ENCODE peak calls at places on chromosomes 12 and 14, in six cellular contexts. One of them, this sample, is unnamed.
A peak's percentile ranks its signal among the peaks of the same experiment; 100 is the strongest.

GRCh38 chr12:61854902-61855301 is 405.3 kb upstream of the USP15 start:
- DNase-seq in mesenchymal stem cell: no peak
- DNase-seq in Panc1: no peak
- DNase-seq in heart right ventricle: no peak
- DNase-seq in spleen: no peak
- DNase-seq in neuronal stem cell: no peak
- DNase-seq in this sample: no peak

GRCh38 chr12:52499836-52500560 is 6.9 kb upstream of the KRT6A start:
- DNase-seq in mesenchymal stem cell: no peak
- DNase-seq in Panc1: no peak
- DNase-seq in heart right ventricle: no peak
- DNase-seq in spleen: no peak
- DNase-seq in neuronal stem cell: no peak
- DNase-seq in this sample: no peak

GRCh38 chr12:10716704-10717315 is 6.3 kb downstream of the YBX3 start:
- DNase-seq in mesenchymal stem cell: peak; percentile 87
- DNase-seq in Panc1: no peak
- DNase-seq in heart right ventricle: peak; percentile 67
- DNase-seq in spleen: peak; percentile 76
- DNase-seq in neuronal stem cell: no peak
- DNase-seq in this sample: no peak

GRCh38 chr14:54186821-54187365 is 209.9 kb upstream of the CDKN3 start:
- DNase-seq in mesenchymal stem cell: peak; percentile 20
- DNase-seq in Panc1: no peak
- DNase-seq in heart right ventricle: no peak
- DNase-seq in spleen: no peak
- DNase-seq in neuronal stem cell: no peak
- DNase-seq in this sample: no peak

GRCh38 chr14:51576899-51577298 is 74.8 kb upstream of the FRMD6 start:
- DNase-seq in mesenchymal stem cell: no peak
- DNase-seq in Panc1: no peak
- DNase-seq in heart right ventricle: no peak
- DNase-seq in spleen: no peak
- DNase-seq in neuronal stem cell: no peak
- DNase-seq in this sample: no peak

GRCh38 chr14:55707365-55707804 is 127.4 kb downstream of the KTN1 start:
- DNase-seq in mesenchymal stem cell: peak; percentile 70
- DNase-seq in Panc1: no peak
- DNase-seq in heart right ventricle: no peak
- DNase-seq in spleen: no peak
- DNase-seq in neuronal stem cell: no peak
- DNase-seq in this sample: no peak

GRCh38 chr12:56953314-56953713 is 4.1 kb downstream of the RDH16 start:
- DNase-seq in mesenchymal stem cell: no peak
- DNase-seq in Panc1: no peak
- DNase-seq in heart right ventricle: no peak
- DNase-seq in spleen: no peak
- DNase-seq in neuronal stem cell: no peak
- DNase-seq in this sample: no peak

GRCh38 chr14:25406818-25407217 is 356.9 kb upstream of the STXBP6 start:
- DNase-seq in mesenchymal stem cell: no peak
- DNase-seq in Panc1: no peak
- DNase-seq in heart right ventricle: no peak
- DNase-seq in spleen: no peak
- DNase-seq in neuronal stem cell: peak; percentile 56
- DNase-seq in this sample: peak; percentile 39

GRCh38 chr14:23402296-23403138 is 5.6 kb downstream of the MYH6 start:
- DNase-seq in mesenchymal stem cell: no peak
- DNase-seq in Panc1: no peak
- DNase-seq in heart right ventricle: no peak
- DNase-seq in spleen: no peak
- DNase-seq in neuronal stem cell: no peak
- DNase-seq in this sample: no peak

GRCh38 chr14:56271988-56272387 is 153.8 kb downstream of the PELI2 start:
- DNase-seq in mesenchymal stem cell: no peak
- DNase-seq in Panc1: no peak
- DNase-seq in heart right ventricle: no peak
- DNase-seq in spleen: no peak
- DNase-seq in neuronal stem cell: no peak
- DNase-seq in this sample: no peak

GRCh38 chr14:25516838-25517237 is 466.9 kb upstream of the STXBP6 start:
- DNase-seq in mesenchymal stem cell: no peak
- DNase-seq in Panc1: no peak
- DNase-seq in heart right ventricle: no peak
- DNase-seq in spleen: no peak
- DNase-seq in neuronal stem cell: no peak
- DNase-seq in this sample: no peak

GRCh38 chr14:28344381-28344780 is 422.2 kb upstream of the FOXG1 start:
- DNase-seq in mesenchymal stem cell: no peak
- DNase-seq in Panc1: no peak
- DNase-seq in heart right ventricle: no peak
- DNase-seq in spleen: no peak
- DNase-seq in neuronal stem cell: no peak
- DNase-seq in this sample: no peak

GRCh38 chr14:95452176-95452889 is 64.1 kb downstream of the SYNE3 start:
- DNase-seq in mesenchymal stem cell: peak; percentile 16
- DNase-seq in Panc1: no peak
- DNase-seq in heart right ventricle: no peak
- DNase-seq in spleen: no peak
- DNase-seq in neuronal stem cell: no peak
- DNase-seq in this sample: no peak

GRCh38 chr12:112813836-112814235 is 22.3 kb downstream of the RPH3A start:
- DNase-seq in mesenchymal stem cell: no peak
- DNase-seq in Panc1: no peak
- DNase-seq in heart right ventricle: no peak
- DNase-seq in spleen: no peak
- DNase-seq in neuronal stem cell: no peak
- DNase-seq in this sample: no peak

GRCh38 chr12:3698218-3698974 is 54.5 kb downstream of the CRACR2A start:
- DNase-seq in mesenchymal stem cell: peak; percentile 85
- DNase-seq in Panc1: no peak
- DNase-seq in heart right ventricle: no peak
- DNase-seq in spleen: no peak
- DNase-seq in neuronal stem cell: no peak
- DNase-seq in this sample: no peak

GRCh38 chr14:94473666-94474410 is 2.2 kb downstream of the SERPINA9 start:
- DNase-seq in mesenchymal stem cell: no peak
- DNase-seq in Panc1: no peak
- DNase-seq in heart right ventricle: no peak
- DNase-seq in spleen: no peak
- DNase-seq in neuronal stem cell: no peak
- DNase-seq in this sample: no peak

GRCh38 chr12:108638141-108638823 is 4.6 kb upstream of the SELPLG start:
- DNase-seq in mesenchymal stem cell: no peak
- DNase-seq in Panc1: no peak
- DNase-seq in heart right ventricle: peak; percentile 45
- DNase-seq in spleen: peak; percentile 82
- DNase-seq in neuronal stem cell: peak; percentile 88
- DNase-seq in this sample: no peak

GRCh38 chr12:6917491-6918231 is 3.3 kb downstream of the ENO2 start:
- DNase-seq in mesenchymal stem cell: no peak
- DNase-seq in Panc1: no peak
- DNase-seq in heart right ventricle: no peak
- DNase-seq in spleen: peak; percentile 49
- DNase-seq in neuronal stem cell: no peak
- DNase-seq in this sample: no peak

GRCh38 chr12:6915789-6916285 is 1.5 kb downstream of the ENO2 start:
- DNase-seq in mesenchymal stem cell: no peak
- DNase-seq in Panc1: no peak
- DNase-seq in heart right ventricle: peak; percentile 36
- DNase-seq in spleen: peak; percentile 66
- DNase-seq in neuronal stem cell: no peak
- DNase-seq in this sample: no peak

GRCh38 chr12:6914246-6914947 is at the start of gene ENO2:
- DNase-seq in mesenchymal stem cell: peak; percentile 73
- DNase-seq in Panc1: no peak
- DNase-seq in heart right ventricle: peak; percentile 77
- DNase-seq in spleen: peak; percentile 94
- DNase-seq in neuronal stem cell: peak; percentile 56
- DNase-seq in this sample: no peak

GRCh38 chr12:6916426-6917200 is 2.2 kb downstream of the ENO2 start:
- DNase-seq in mesenchymal stem cell: no peak
- DNase-seq in Panc1: no peak
- DNase-seq in heart right ventricle: no peak
- DNase-seq in spleen: peak; percentile 67
- DNase-seq in neuronal stem cell: no peak
- DNase-seq in this sample: no peak

DNA sequence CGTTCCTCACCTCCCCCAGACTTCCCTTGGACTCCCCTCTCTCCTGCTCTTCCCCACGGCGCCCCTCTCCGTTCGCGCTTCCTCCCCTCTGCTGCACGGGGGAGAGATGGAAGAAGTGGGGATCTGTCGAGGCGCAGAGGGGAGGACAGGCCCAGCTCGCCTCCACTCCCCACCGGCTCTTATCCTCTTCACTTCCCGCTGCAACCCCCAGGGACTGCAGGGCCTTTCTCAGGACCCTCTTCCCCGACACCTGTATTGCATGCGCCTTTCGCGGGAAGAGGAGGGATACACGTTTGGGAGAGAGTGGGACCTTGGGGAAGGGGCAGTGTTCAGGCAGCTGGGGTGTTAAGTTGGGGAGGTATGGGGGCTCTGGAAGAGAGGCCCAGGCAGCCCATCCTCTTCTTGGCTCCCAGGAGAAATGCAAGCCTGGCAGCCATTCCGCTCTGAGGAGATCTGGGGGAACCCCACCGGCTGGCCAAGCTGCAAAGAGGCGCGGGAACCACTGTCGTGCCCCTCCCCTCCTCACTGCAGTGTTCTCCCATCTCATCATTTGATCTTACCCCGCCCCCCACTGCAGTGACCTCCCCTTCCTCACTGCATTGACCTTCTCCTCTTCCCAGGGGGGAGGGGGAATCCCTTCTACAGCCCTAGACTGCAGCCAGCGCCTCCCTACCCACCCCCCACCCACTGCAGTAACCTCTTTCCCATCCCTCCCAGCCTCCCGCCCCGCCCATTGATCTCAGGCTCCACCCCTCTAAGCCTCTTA is 826 bp downstream of the ENO2 start:
- DNase-seq in mesenchymal stem cell: peak; percentile 52
- DNase-seq in Panc1: no peak
- DNase-seq in heart right ventricle: no peak
- DNase-seq in spleen: peak; percentile 71
- DNase-seq in neuronal stem cell: peak; percentile 68
- DNase-seq in this sample: no peak
- H3K27ac ChIP-seq in mesenchymal stem cell: no peak overlapping the region
- H3K27ac ChIP-seq in Panc1: peak overlapping the region; percentile 51
- H3K27ac ChIP-seq in heart right ventricle: peak overlapping the region; percentile 69
- H3K27ac ChIP-seq in spleen: no peak overlapping the region
- H3K27ac ChIP-seq in neuronal stem cell: peak overlapping the region; percentile 58
- H3K27ac ChIP-seq in this sample: no peak overlapping the region

GRCh38 chr12:49744363-49744885 is 3.1 kb downstream of the TMBIM6 start:
- DNase-seq in mesenchymal stem cell: no peak
- DNase-seq in Panc1: no peak
- DNase-seq in heart right ventricle: no peak
- DNase-seq in spleen: no peak
- DNase-seq in neuronal stem cell: no peak
- DNase-seq in this sample: no peak
- H3K4me1 ChIP-seq in mesenchymal stem cell: peaks cover 5% of the 10 kb centered on the region
- H3K4me1 ChIP-seq in Panc1: peaks cover 24% of the 10 kb centered on the region
- H3K4me1 ChIP-seq in heart right ventricle: peaks cover 77% of the 10 kb centered on the region
- H3K4me1 ChIP-seq in spleen: peaks cover 59% of the 10 kb centered on the region
- H3K4me1 ChIP-seq in neuronal stem cell: peaks cover 16% of the 10 kb centered on the region
- H3K4me1 ChIP-seq in this sample: no peaks in the 10 kb centered on the region

GRCh38 chr12:80157640-80158039 is 58.3 kb downstream of the OTOGL start:
- DNase-seq in mesenchymal stem cell: peak; percentile 32
- DNase-seq in Panc1: no peak
- DNase-seq in heart right ventricle: no peak
- DNase-seq in spleen: no peak
- DNase-seq in neuronal stem cell: no peak
- DNase-seq in this sample: no peak

GRCh38 chr12:80162177-80162576 is 62.8 kb downstream of the OTOGL start:
- DNase-seq in mesenchymal stem cell: no peak
- DNase-seq in Panc1: no peak
- DNase-seq in heart right ventricle: no peak
- DNase-seq in spleen: no peak
- DNase-seq in neuronal stem cell: no peak
- DNase-seq in this sample: no peak

GRCh38 chr12:80166751-80167150 is 67.4 kb downstream of the OTOGL start:
- DNase-seq in mesenchymal stem cell: no peak
- DNase-seq in Panc1: no peak
- DNase-seq in heart right ventricle: no peak
- DNase-seq in spleen: no peak
- DNase-seq in neuronal stem cell: no peak
- DNase-seq in this sample: no peak

GRCh38 chr12:80165741-80166140 is 66.4 kb downstream of the OTOGL start:
- DNase-seq in mesenchymal stem cell: no peak
- DNase-seq in Panc1: no peak
- DNase-seq in heart right ventricle: no peak
- DNase-seq in spleen: no peak
- DNase-seq in neuronal stem cell: no peak
- DNase-seq in this sample: no peak

DNA sequence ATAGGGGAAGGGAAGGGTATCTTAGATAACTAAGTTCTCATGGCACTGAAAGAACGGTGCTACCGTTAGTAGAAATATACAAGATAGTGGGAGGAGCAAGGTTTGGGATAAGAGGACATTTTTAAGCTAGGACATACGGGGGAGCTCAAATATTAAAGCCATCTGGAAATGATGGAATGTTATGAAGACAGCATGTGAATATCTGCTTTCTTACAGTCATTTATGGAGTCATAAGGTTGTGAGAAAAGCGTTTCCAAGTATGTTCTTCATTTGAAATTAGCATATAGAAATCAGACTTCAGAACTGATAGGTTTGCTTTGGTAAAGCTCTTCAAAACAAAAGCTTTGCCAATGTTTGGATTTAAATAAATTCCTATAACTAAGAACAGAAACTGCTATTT is 62.3 kb downstream of the OTOGL start:
- DNase-seq in mesenchymal stem cell: no peak
- DNase-seq in Panc1: no peak
- DNase-seq in heart right ventricle: no peak
- DNase-seq in spleen: no peak
- DNase-seq in neuronal stem cell: no peak
- DNase-seq in this sample: no peak
- H3K27ac ChIP-seq in mesenchymal stem cell: no peak overlapping the region
- H3K27ac ChIP-seq in Panc1: no peak overlapping the region
- H3K27ac ChIP-seq in heart right ventricle: no peak overlapping the region
- H3K27ac ChIP-seq in spleen: no peak overlapping the region
- H3K27ac ChIP-seq in neuronal stem cell: no peak overlapping the region
- H3K27ac ChIP-seq in this sample: no peak overlapping the region

GRCh38 chr12:104131609-104132008 is 6.4 kb downstream of the NFYB start:
- DNase-seq in mesenchymal stem cell: no peak
- DNase-seq in Panc1: no peak
- DNase-seq in heart right ventricle: no peak
- DNase-seq in spleen: no peak
- DNase-seq in neuronal stem cell: no peak
- DNase-seq in this sample: no peak

GRCh38 chr12:104134882-104135281 is 3.1 kb downstream of the NFYB start:
- DNase-seq in mesenchymal stem cell: no peak
- DNase-seq in Panc1: no peak
- DNase-seq in heart right ventricle: no peak
- DNase-seq in spleen: no peak
- DNase-seq in neuronal stem cell: no peak
- DNase-seq in this sample: no peak

GRCh38 chr12:104132351-104132956 is 5.6 kb downstream of the NFYB start:
- DNase-seq in mesenchymal stem cell: no peak
- DNase-seq in Panc1: no peak
- DNase-seq in heart right ventricle: no peak
- DNase-seq in spleen: no peak
- DNase-seq in neuronal stem cell: no peak
- DNase-seq in this sample: no peak

GRCh38 chr12:104136577-104136976 is 1.4 kb downstream of the NFYB start:
- DNase-seq in mesenchymal stem cell: peak; percentile 11
- DNase-seq in Panc1: no peak
- DNase-seq in heart right ventricle: no peak
- DNase-seq in spleen: no peak
- DNase-seq in neuronal stem cell: no peak
- DNase-seq in this sample: no peak

GRCh38 chr12:104133861-104134260 is 4.1 kb downstream of the NFYB start:
- DNase-seq in mesenchymal stem cell: no peak
- DNase-seq in Panc1: no peak
- DNase-seq in heart right ventricle: no peak
- DNase-seq in spleen: no peak
- DNase-seq in neuronal stem cell: no peak
- DNase-seq in this sample: no peak
- H3K4me1 ChIP-seq in mesenchymal stem cell: peaks cover 10% of the 10 kb centered on the region
- H3K4me1 ChIP-seq in Panc1: peaks cover 22% of the 10 kb centered on the region
- H3K4me1 ChIP-seq in heart right ventricle: peaks cover 59% of the 10 kb centered on the region
- H3K4me1 ChIP-seq in spleen: peaks cover 29% of the 10 kb centered on the region
- H3K4me1 ChIP-seq in neuronal stem cell: peaks cover 9% of the 10 kb centered on the region
- H3K4me1 ChIP-seq in this sample: peaks cover 2% of the 10 kb centered on the region